ENCODE peak calls at places on chromosomes 1 and 21, in four cellular contexts. X, S, U and N are unnamed samples.

GRCh38 chr1:2381741-2382620 is 9.4 kb downstream of the MORN1 start:
- DNase-seq in X (no peak), S (peak), U (peak), N (peak)

GRCh38 chr1:176745945-176746344 is 283.0 kb downstream of the PAPPA2 start:
- DNase-seq in X (no peak), S (peak), U (peak), N (no peak)

GRCh38 chr1:81149649-81150335 is 650.9 kb upstream of the ADGRL2 start:
- DNase-seq in X (no peak), S (no peak), U (no peak), N (no peak)

GRCh38 chr1:234874291-234875288 is 254.0 kb downstream of the TOMM20 start:
- DNase-seq in X (no peak), S (peak), U (peak), N (no peak)

GRCh38 chr1:45456531-45456930 is 34.4 kb downstream of the TESK2 start:
- DNase-seq in X (no peak), S (no peak), U (peak), N (no peak)

GRCh38 chr1:207070811-207071210 is 17.7 kb downstream of the PFKFB2 start:
- DNase-seq in X (no peak), S (no peak), U (no peak), N (no peak)

GRCh38 chr21:16863541-16863940 is 649.3 kb upstream of the CXADR start:
- DNase-seq in X (no peak), S (no peak), U (no peak), N (no peak)

GRCh38 chr1:229841230-229841629 is 215.2 kb downstream of the URB2 start:
- DNase-seq in X (peak), S (no peak), U (no peak), N (no peak)

GRCh38 chr1:54173681-54174080 is 20.9 kb upstream of the CDCP2 start:
- DNase-seq in X (no peak), S (no peak), U (no peak), N (no peak)

DNA sequence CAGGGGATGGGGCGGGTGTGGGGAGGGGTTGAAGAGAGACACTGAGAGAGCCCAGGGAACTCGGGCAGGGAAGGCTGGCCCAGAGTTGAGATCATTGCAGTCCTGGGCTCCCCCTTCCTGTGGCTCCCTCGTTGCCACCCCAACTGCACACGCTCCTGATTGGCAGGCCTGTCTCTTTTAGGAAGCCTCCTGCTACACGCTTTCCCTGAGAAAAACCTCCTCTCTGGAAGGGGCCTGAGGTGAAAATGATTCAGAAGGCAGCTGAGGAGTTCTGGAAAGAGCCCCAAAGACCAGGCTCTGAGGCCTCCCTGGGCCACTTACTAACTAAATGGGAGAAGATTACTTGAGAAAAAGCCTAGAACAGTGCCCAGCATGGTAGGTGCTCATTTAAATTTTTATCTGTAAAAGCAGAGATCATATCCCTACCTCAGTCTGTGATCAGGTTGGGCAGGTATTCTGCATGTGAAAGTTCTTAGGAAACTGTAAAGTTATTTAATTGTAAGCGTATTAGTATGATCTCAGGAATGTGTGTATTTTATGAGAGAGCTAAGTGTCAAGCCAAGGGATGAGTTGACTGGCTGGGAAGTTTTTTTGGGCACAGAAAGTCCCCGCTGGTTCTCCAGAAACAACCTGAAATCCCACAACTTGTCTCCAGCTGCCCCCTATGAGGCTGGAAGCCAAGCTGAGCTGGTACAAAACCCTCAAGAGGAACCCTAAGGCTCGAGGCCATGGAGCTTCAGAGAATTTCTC is 65.2 kb upstream of the EPS8L3 start:
- DNase-seq in X (no peak), S (no peak), U (no peak), N (no peak)
- TF ChIP-seq NR2C2 in X (no peak), S (no peak), U (no peak), N (no peak)

DNA sequence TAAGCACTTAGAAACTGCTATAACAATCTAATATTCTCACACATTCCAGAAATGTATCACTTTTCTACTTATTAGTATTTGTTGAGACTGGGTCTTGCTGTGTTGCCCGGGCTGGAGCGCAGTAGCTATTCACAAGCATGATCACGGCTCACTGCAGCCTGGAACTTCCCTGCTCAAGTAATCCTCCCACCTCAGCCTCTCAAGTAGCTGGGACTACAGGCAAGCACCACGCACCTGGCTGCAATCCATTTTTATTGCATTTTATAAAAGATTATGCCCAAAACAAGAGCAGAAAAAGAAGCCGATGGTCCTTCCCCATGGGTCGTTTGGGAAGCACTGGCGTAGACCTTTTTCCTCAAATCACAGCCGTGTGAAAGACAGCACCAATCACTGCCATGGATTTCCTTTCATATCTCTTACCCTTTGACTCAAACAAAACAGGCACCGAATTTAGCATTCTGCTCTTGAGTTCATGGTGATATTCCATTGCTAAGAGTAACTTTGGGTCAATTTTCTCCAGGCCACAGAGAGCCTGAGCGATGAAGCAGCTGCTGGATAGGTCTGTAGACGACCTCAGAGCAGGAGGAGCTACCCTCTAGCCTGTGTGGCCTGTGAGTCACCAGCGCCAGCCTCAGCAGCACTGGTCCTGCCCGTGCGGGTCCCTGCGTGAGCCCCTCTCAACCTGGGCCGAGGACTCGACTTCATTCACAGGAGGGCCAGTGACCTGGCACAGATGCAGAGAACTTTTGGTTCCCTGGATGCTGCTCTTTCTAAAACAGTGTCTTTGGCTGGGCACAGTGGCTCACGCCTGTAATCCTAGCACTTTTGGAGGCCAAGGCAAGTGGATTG is 80.8 kb downstream of the PIK3CD start:
- DNase-seq in X (no peak), S (no peak), U (no peak), N (no peak)
- TF ChIP-seq NR2C2 in X (no peak), S (no peak), U (no peak), N (no peak)

GRCh38 chr21:28339403-28339802 is 653.3 kb downstream of the LTN1 start:
- DNase-seq in X (no peak), S (no peak), U (no peak), N (no peak)

GRCh38 chr21:28334407-28334806 is 658.3 kb downstream of the LTN1 start:
- DNase-seq in X (no peak), S (no peak), U (no peak), N (no peak)

GRCh38 chr21:28336299-28336698 is 656.4 kb downstream of the LTN1 start:
- DNase-seq in X (no peak), S (no peak), U (peak), N (no peak)

GRCh38 chr21:28338906-28339305 is 653.8 kb downstream of the LTN1 start:
- DNase-seq in X (no peak), S (no peak), U (no peak), N (no peak)

GRCh38 chr21:28337319-28337718 is 655.4 kb downstream of the LTN1 start:
- DNase-seq in X (no peak), S (no peak), U (peak), N (no peak)
- TF ChIP-seq NR2C2 in X (no peak), S (no peak), U (no peak), N (no peak)

GRCh38 chr21:44856131-44856530 is 17.4 kb downstream of the PTTG1IP start:
- DNase-seq in X (no peak), S (no peak), U (no peak), N (no peak)

GRCh38 chr21:44854391-44854663 is 19.2 kb downstream of the PTTG1IP start:
- DNase-seq in X (no peak), S (peak), U (no peak), N (no peak)

GRCh38 chr21:44853601-44854390 is 19.7 kb downstream of the PTTG1IP start:
- DNase-seq in X (no peak), S (peak), U (no peak), N (no peak)

GRCh38 chr21:44855572-44855971 is 17.9 kb downstream of the PTTG1IP start:
- DNase-seq in X (no peak), S (no peak), U (no peak), N (no peak)

DNA sequence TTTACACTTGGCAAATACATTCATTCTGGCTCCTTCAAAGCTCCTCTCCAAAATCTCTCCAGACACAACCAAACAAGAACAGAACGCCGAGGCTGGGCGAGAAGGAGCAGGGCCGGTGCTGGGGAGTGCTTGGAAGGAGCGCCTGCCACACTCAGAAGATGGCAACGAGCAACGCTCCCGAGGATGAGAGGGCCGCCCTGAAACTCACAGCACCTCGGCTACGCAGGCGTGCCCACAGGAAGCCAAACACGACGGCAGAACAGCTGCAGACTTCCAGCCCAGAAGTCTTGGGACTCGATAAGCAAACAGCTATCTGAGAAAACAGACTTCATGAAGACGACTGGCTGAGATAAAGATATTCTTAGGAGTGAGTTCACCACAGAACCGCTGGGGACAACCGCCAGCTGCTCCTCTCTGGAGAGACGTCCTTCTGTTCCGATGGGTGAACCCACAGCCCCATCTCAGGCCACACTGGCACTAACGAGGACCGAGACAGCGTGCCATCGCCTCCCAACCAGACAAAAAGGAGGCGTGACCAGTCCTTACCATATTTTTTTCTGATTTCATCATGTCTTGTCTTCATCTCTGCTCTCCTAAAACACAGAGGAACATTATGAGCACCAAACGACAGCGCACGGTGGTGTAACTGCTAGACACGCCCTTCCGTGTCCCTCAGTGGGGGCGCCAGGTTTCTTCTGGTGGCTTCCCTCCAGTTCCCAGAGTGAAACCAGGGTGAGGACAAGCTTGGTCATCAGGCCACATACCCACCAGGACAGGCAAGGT is 18.6 kb downstream of the PTTG1IP start:
- DNase-seq in X (no peak), S (peak), U (no peak), N (no peak)
- TF ChIP-seq NR2C2 in X (no peak), S (peak), U (no peak), N (no peak)

DNA sequence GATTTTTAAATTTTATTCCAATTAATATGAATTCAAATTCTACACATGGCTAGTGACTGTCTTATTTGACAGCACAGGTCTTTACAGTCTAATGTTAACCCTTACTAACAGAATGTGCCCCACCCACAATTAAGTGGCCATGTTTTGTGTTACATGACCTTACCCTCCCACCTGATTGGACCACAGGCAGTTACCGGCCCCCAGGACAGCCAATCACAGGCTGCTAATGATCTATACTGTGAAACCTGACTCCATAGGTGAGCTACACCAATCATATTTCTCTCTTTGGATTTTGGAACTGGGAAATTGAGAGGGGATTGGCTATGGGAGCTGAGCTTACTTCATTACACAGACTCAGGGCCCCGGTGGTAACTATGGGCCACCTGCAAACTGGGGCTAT is 27.5 kb downstream of the ZP4 start:
- DNase-seq in X (no peak), S (no peak), U (no peak), N (no peak)
- TF ChIP-seq NR2C2 in X (no peak), S (no peak), U (no peak), N (no peak)

GRCh38 chr1:154703207-154703606 is 95.2 kb upstream of the ADAR start:
- DNase-seq in X (no peak), S (no peak), U (no peak), N (no peak)
- TF ChIP-seq NR2C2 in X (no peak), S (no peak), U (no peak), N (no peak)